ENCODE peak calls at places on chromosomes 12 and 14, in nine cellular contexts. C is iris pigment epithelial cell; J is activated T-helper 1 cell treated with anti-CD3 and anti-CD28 coated beads, Interleukin-12 subunit alpha, Interleukin-12 subunit beta, Interleukin-2, Interleukin-4 antibody, amounts not matched to agents 30 ng/mL and 10 ng/mL and 1 ng/mL, durations not matched to agents 14 hours and 24 hours and 36 hours; T is upper lobe of right lung; H is lower leg skin; A is HT-29; K is activated T-cell treated with anti-CD3 and anti-CD28 coated beads for 48 hours; L is body of pancreas; P is epithelial cell of esophagus. N is an unnamed sample.

GRCh38 chr14:59186316-59186715 is 2.2 kb upstream of the DAAM1 start:
- DNase-seq in L (no peak), T (no peak), K (no peak), P (no peak), A (no peak), J (no peak), H (no peak), C (no peak), N (no peak)

GRCh38 chr12:31494455-31494854 is 96.5 kb downstream of the DENND5B start:
- DNase-seq in A (no peak), C (no peak), J (no peak), T (no peak), H (no peak), P (no peak), K (no peak), L (no peak), N (no peak)

GRCh38 chr12:93237235-93237915 is 140.3 kb upstream of the NUDT4 start:
- DNase-seq in H (no peak), L (no peak), K (no peak), A (no peak), J (no peak), P (peak), T (no peak), C (peak), N (no peak)

GRCh38 chr12:108622425-108622824 is 11.3 kb downstream of the SELPLG start:
- DNase-seq in L (no peak), A (peak), K (no peak), C (peak), P (peak), H (no peak), T (no peak), J (peak), N (no peak)

GRCh38 chr14:93331375-93332031 is 1.3 kb downstream of the BTBD7 start:
- DNase-seq in A (peak), H (no peak), C (no peak), T (peak), K (no peak), P (no peak), J (no peak), L (peak), N (no peak)

GRCh38 chr12:15280930-15281329 is 41.4 kb upstream of the PTPRO start:
- DNase-seq in K (no peak), T (no peak), H (no peak), J (no peak), C (no peak), L (no peak), A (no peak), P (no peak), N (no peak)

GRCh38 chr14:87966816-87967215 is 26.2 kb downstream of the GALC start:
- DNase-seq in A (no peak), K (no peak), P (peak), T (no peak), J (no peak), L (no peak), C (peak), H (no peak), N (peak)

GRCh38 chr12:19382563-19382962 is 56.7 kb upstream of the AEBP2 start:
- DNase-seq in L (no peak), T (peak), J (no peak), K (no peak), A (no peak), H (no peak), C (no peak), P (peak), N (no peak)

GRCh38 chr14:68653754-68654153 is 139.1 kb downstream of the ZFP36L1 start:
- DNase-seq in C (no peak), T (no peak), H (no peak), P (no peak), K (no peak), J (no peak), A (no peak), L (no peak), N (no peak)

GRCh38 chr12:101759396-101760047 is 20.3 kb upstream of the SYCP3 start:
- DNase-seq in P (peak), J (no peak), A (peak), C (peak), H (no peak), T (no peak), L (no peak), K (no peak), N (no peak)

GRCh38 chr14:105444859-105445258 is 25.2 kb downstream of the MTA1 start:
- DNase-seq in K (no peak), A (no peak), L (no peak), J (no peak), C (no peak), T (no peak), H (no peak), P (no peak), N (no peak)

GRCh38 chr12:113831016-113831415 is 135.1 kb downstream of the RBM19 start:
- DNase-seq in A (no peak), C (peak), J (no peak), T (no peak), P (no peak), H (no peak), L (no peak), K (no peak), N (no peak)

GRCh38 chr12:105084251-105085250 is at the start of gene ALDH1L2:
- DNase-seq in A (peak), L (peak), P (peak), C (peak), K (peak), T (peak), J (peak), H (peak), N (no peak)

GRCh38 chr14:99986416-99986815 is 78.8 kb upstream of the EVL start:
- DNase-seq in L (no peak), P (no peak), C (no peak), K (no peak), H (no peak), T (no peak), J (no peak), A (no peak), N (no peak)

GRCh38 chr12:113373966-113374365 is 15.6 kb downstream of the PLBD2 start:
- DNase-seq in H (no peak), L (no peak), K (no peak), J (no peak), T (no peak), P (peak), C (no peak), A (no peak), N (no peak)

GRCh38 chr14:53696217-53696965 is 260.2 kb downstream of the BMP4 start:
- DNase-seq in P (peak), H (no peak), A (peak), C (peak), K (no peak), L (no peak), T (no peak), J (no peak), N (peak)

GRCh38 chr12:24081092-24081529 is 131.6 kb upstream of the SOX5 start:
- DNase-seq in T (no peak), L (no peak), K (no peak), J (no peak), P (no peak), C (no peak), A (no peak), H (no peak), N (no peak)

GRCh38 chr14:104940526-104941150 is 16.0 kb downstream of the PLD4 start:
- DNase-seq in C (no peak), A (peak), P (no peak), H (no peak), T (peak), K (no peak), L (peak), J (no peak), N (no peak)